ENCODE peak calls at places on chromosomes 7 and 10, in six cellular contexts. One of them, this sample, is unnamed.

GRCh38 chr10:84139126-84140035 is at the start of gene GHITM:
- DNase-seq in adipocyte: peak; percentile 100
- DNase-seq in lung: peak; percentile 99
- DNase-seq in endothelial cell of umbilical vein: peak; percentile 99
- DNase-seq in cardiac muscle cell: peak; percentile 99
- DNase-seq in ovary: peak; percentile 99
- DNase-seq in this sample: peak; percentile 99

GRCh38 chr10:4109469-4109868 is 324.5 kb upstream of the KLF6 start:
- DNase-seq in endothelial cell of umbilical vein: peak; percentile 22
- DNase-seq in adipocyte: no peak
- DNase-seq in cardiac muscle cell: no peak
- DNase-seq in lung: no peak
- DNase-seq in ovary: no peak
- DNase-seq in this sample: no peak

GRCh38 chr10:48464871-48465736 is 139.8 kb downstream of the ARHGAP22 start:
- DNase-seq in endothelial cell of umbilical vein: no peak
- DNase-seq in cardiac muscle cell: no peak
- DNase-seq in adipocyte: no peak
- DNase-seq in lung: no peak
- DNase-seq in ovary: peak; percentile 48
- DNase-seq in this sample: peak; percentile 79

GRCh38 chr7:26684447-26684846 is 179.9 kb downstream of the SKAP2 start:
- DNase-seq in endothelial cell of umbilical vein: peak; percentile 81
- DNase-seq in lung: no peak
- DNase-seq in ovary: no peak
- DNase-seq in cardiac muscle cell: no peak
- DNase-seq in adipocyte: no peak
- DNase-seq in this sample: no peak

GRCh38 chr7:77995717-77996116 is 197.1 kb downstream of the PHTF2 start:
- DNase-seq in adipocyte: no peak
- DNase-seq in endothelial cell of umbilical vein: no peak
- DNase-seq in cardiac muscle cell: peak; percentile 30
- DNase-seq in ovary: no peak
- DNase-seq in lung: no peak
- DNase-seq in this sample: no peak

GRCh38 chr10:65570143-65571010 is 1355.5 kb upstream of the LRRTM3 start:
- DNase-seq in cardiac muscle cell: peak; percentile 78
- DNase-seq in adipocyte: no peak
- DNase-seq in lung: peak; percentile 42
- DNase-seq in ovary: peak; percentile 46
- DNase-seq in endothelial cell of umbilical vein: peak; percentile 51
- DNase-seq in this sample: peak; percentile 23

GRCh38 chr10:28135258-28135657 is 136.4 kb upstream of the ODAD2 start:
- DNase-seq in ovary: no peak
- DNase-seq in endothelial cell of umbilical vein: no peak
- DNase-seq in lung: no peak
- DNase-seq in cardiac muscle cell: no peak
- DNase-seq in adipocyte: peak; percentile 32
- DNase-seq in this sample: no peak

GRCh38 chr7:3194501-3195141 is 106.4 kb upstream of the SDK1 start:
- DNase-seq in lung: peak; percentile 38
- DNase-seq in endothelial cell of umbilical vein: peak; percentile 76
- DNase-seq in ovary: peak; percentile 69
- DNase-seq in adipocyte: no peak
- DNase-seq in cardiac muscle cell: no peak
- DNase-seq in this sample: no peak

GRCh38 chr7:159027091-159027802 is 117.4 kb downstream of the VIPR2 start:
- DNase-seq in lung: no peak
- DNase-seq in endothelial cell of umbilical vein: no peak
- DNase-seq in adipocyte: no peak
- DNase-seq in ovary: peak; percentile 50
- DNase-seq in cardiac muscle cell: no peak
- DNase-seq in this sample: no peak

GRCh38 chr7:45061807-45062206 is 27.0 kb downstream of the NACAD start:
- DNase-seq in ovary: no peak
- DNase-seq in adipocyte: no peak
- DNase-seq in cardiac muscle cell: no peak
- DNase-seq in endothelial cell of umbilical vein: no peak
- DNase-seq in lung: no peak
- DNase-seq in this sample: no peak

GRCh38 chr10:131694963-131695813 is 205.6 kb upstream of the PPP2R2D start:
- DNase-seq in lung: no peak
- DNase-seq in endothelial cell of umbilical vein: no peak
- DNase-seq in adipocyte: no peak
- DNase-seq in ovary: no peak
- DNase-seq in cardiac muscle cell: no peak
- DNase-seq in this sample: no peak

GRCh38 chr7:101233907-101234547 is 3.6 kb downstream of the CLDN15 start:
- DNase-seq in cardiac muscle cell: no peak
- DNase-seq in lung: no peak
- DNase-seq in endothelial cell of umbilical vein: no peak
- DNase-seq in ovary: no peak
- DNase-seq in adipocyte: no peak
- DNase-seq in this sample: no peak

GRCh38 chr10:47365561-47365960 is 17.4 kb downstream of the RBP3 start:
- DNase-seq in lung: no peak
- DNase-seq in adipocyte: no peak
- DNase-seq in ovary: no peak
- DNase-seq in cardiac muscle cell: no peak
- DNase-seq in endothelial cell of umbilical vein: no peak
- DNase-seq in this sample: no peak

GRCh38 chr7:16647435-16647960 is 1.5 kb downstream of the BZW2 start:
- DNase-seq in ovary: no peak
- DNase-seq in adipocyte: no peak
- DNase-seq in lung: no peak
- DNase-seq in endothelial cell of umbilical vein: peak; percentile 10
- DNase-seq in cardiac muscle cell: no peak
- DNase-seq in this sample: no peak

GRCh38 chr7:43653891-43654504 is 71.1 kb downstream of the STK17A start:
- DNase-seq in endothelial cell of umbilical vein: no peak
- DNase-seq in adipocyte: no peak
- DNase-seq in lung: no peak
- DNase-seq in cardiac muscle cell: no peak
- DNase-seq in ovary: no peak
- DNase-seq in this sample: no peak

GRCh38 chr10:70605153-70605552 is 2.6 kb upstream of the PRF1 start:
- DNase-seq in lung: no peak
- DNase-seq in adipocyte: no peak
- DNase-seq in endothelial cell of umbilical vein: no peak
- DNase-seq in cardiac muscle cell: no peak
- DNase-seq in ovary: no peak
- DNase-seq in this sample: no peak

GRCh38 chr7:5436003-5436678 is 12.5 kb upstream of the TNRC18 start:
- DNase-seq in lung: no peak
- DNase-seq in ovary: no peak
- DNase-seq in adipocyte: no peak
- DNase-seq in endothelial cell of umbilical vein: no peak
- DNase-seq in cardiac muscle cell: no peak
- DNase-seq in this sample: no peak

GRCh38 chr10:91558473-91558872 is 74.4 kb downstream of the PPP1R3C start:
- DNase-seq in endothelial cell of umbilical vein: no peak
- DNase-seq in ovary: no peak
- DNase-seq in lung: no peak
- DNase-seq in cardiac muscle cell: no peak
- DNase-seq in adipocyte: no peak
- DNase-seq in this sample: no peak
- H3K4me1 ChIP-seq in endothelial cell of umbilical vein: no peaks in the 10 kb centered on the region
- H3K4me1 ChIP-seq in ovary: no peaks in the 10 kb centered on the region
- H3K4me1 ChIP-seq in lung: peaks cover under 1% of the 10 kb centered on the region
- H3K4me1 ChIP-seq in cardiac muscle cell: peaks cover 6% of the 10 kb centered on the region
- H3K4me1 ChIP-seq in adipocyte: peaks cover 16% of the 10 kb centered on the region
- H3K4me1 ChIP-seq in this sample: peaks cover 5% of the 10 kb centered on the region

GRCh38 chr10:74174533-74174932 is 23.5 kb downstream of the ADK start:
- DNase-seq in ovary: no peak
- DNase-seq in lung: no peak
- DNase-seq in endothelial cell of umbilical vein: no peak
- DNase-seq in adipocyte: no peak
- DNase-seq in cardiac muscle cell: no peak
- DNase-seq in this sample: no peak

GRCh38 chr10:74176380-74177139 is 25.5 kb downstream of the ADK start:
- DNase-seq in ovary: peak; percentile 86
- DNase-seq in endothelial cell of umbilical vein: peak; percentile 95
- DNase-seq in cardiac muscle cell: peak; percentile 92
- DNase-seq in adipocyte: peak; percentile 94
- DNase-seq in lung: peak; percentile 95
- DNase-seq in this sample: peak; percentile 96

GRCh38 chr10:74175510-74176379 is 24.7 kb downstream of the ADK start:
- DNase-seq in cardiac muscle cell: no peak
- DNase-seq in lung: no peak
- DNase-seq in endothelial cell of umbilical vein: no peak
- DNase-seq in ovary: no peak
- DNase-seq in adipocyte: no peak
- DNase-seq in this sample: no peak

GRCh38 chr10:74167443-74167842 is 16.4 kb downstream of the ADK start:
- DNase-seq in ovary: no peak
- DNase-seq in lung: no peak
- DNase-seq in endothelial cell of umbilical vein: no peak
- DNase-seq in cardiac muscle cell: no peak
- DNase-seq in adipocyte: no peak
- DNase-seq in this sample: no peak

GRCh38 chr10:74171625-74172024 is 20.6 kb downstream of the ADK start:
- DNase-seq in adipocyte: no peak
- DNase-seq in cardiac muscle cell: no peak
- DNase-seq in endothelial cell of umbilical vein: no peak
- DNase-seq in ovary: no peak
- DNase-seq in lung: no peak
- DNase-seq in this sample: no peak
- H3K4me1 ChIP-seq in adipocyte: peaks cover 11% of the 10 kb centered on the region
- H3K4me1 ChIP-seq in cardiac muscle cell: peaks cover 14% of the 10 kb centered on the region
- H3K4me1 ChIP-seq in endothelial cell of umbilical vein: peaks cover 6% of the 10 kb centered on the region
- H3K4me1 ChIP-seq in ovary: no peaks in the 10 kb centered on the region
- H3K4me1 ChIP-seq in lung: peaks cover 2% of the 10 kb centered on the region
- H3K4me1 ChIP-seq in this sample: peaks cover 5% of the 10 kb centered on the region

GRCh38 chr10:89332092-89332633 is 4.4 kb downstream of the IFIT3 start:
- DNase-seq in adipocyte: peak; percentile 84
- DNase-seq in endothelial cell of umbilical vein: peak; percentile 60
- DNase-seq in lung: no peak
- DNase-seq in ovary: no peak
- DNase-seq in cardiac muscle cell: no peak
- DNase-seq in this sample: no peak

GRCh38 chr10:89327803-89328441 is at the start of gene IFIT3:
- DNase-seq in cardiac muscle cell: peak; percentile 57
- DNase-seq in ovary: peak; percentile 59
- DNase-seq in lung: peak; percentile 68
- DNase-seq in adipocyte: peak; percentile 93
- DNase-seq in endothelial cell of umbilical vein: peak; percentile 95
- DNase-seq in this sample: peak; percentile 76

GRCh38 chr10:89337493-89337892 is 9.7 kb downstream of the IFIT3 start:
- DNase-seq in adipocyte: no peak
- DNase-seq in endothelial cell of umbilical vein: peak; percentile 26
- DNase-seq in ovary: no peak
- DNase-seq in lung: no peak
- DNase-seq in cardiac muscle cell: no peak
- DNase-seq in this sample: peak; percentile 40

GRCh38 chr10:89330537-89330936 is 2.7 kb downstream of the IFIT3 start:
- DNase-seq in lung: no peak
- DNase-seq in ovary: no peak
- DNase-seq in adipocyte: no peak
- DNase-seq in cardiac muscle cell: no peak
- DNase-seq in endothelial cell of umbilical vein: no peak
- DNase-seq in this sample: no peak

GRCh38 chr10:89332718-89333281 is 5.0 kb downstream of the IFIT3 start:
- DNase-seq in ovary: no peak
- DNase-seq in endothelial cell of umbilical vein: no peak
- DNase-seq in lung: no peak
- DNase-seq in cardiac muscle cell: no peak
- DNase-seq in adipocyte: peak; percentile 31
- DNase-seq in this sample: no peak
- H3K4me1 ChIP-seq in ovary: peaks cover 24% of the 10 kb centered on the region
- H3K4me1 ChIP-seq in endothelial cell of umbilical vein: peaks cover 14% of the 10 kb centered on the region
- H3K4me1 ChIP-seq in lung: peaks cover 34% of the 10 kb centered on the region
- H3K4me1 ChIP-seq in cardiac muscle cell: peaks cover 25% of the 10 kb centered on the region
- H3K4me1 ChIP-seq in adipocyte: peaks cover 42% of the 10 kb centered on the region
- H3K4me1 ChIP-seq in this sample: peaks cover 54% of the 10 kb centered on the region

DNA sequence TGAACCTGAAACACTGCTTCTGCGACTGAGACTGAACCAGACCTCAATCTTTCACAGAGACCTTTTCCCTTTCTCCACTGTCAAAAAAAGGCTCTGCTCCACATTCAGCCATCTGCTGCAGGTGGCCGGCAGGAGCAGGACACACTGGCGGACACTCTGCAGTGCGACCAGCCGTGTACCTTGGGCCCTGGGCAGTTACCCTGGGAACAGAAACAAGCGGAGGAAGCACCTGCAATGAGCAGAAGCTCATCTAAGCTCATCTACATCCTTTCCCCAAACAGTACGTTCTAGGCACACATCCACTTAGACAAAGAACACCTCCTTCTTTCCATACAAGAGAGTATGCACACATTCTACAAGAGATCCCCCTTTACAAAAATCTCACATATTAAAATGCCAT is 22.8 kb downstream of the VOPP1 start:
- DNase-seq in endothelial cell of umbilical vein: no peak
- DNase-seq in adipocyte: no peak
- DNase-seq in cardiac muscle cell: no peak
- DNase-seq in ovary: no peak
- DNase-seq in lung: no peak
- DNase-seq in this sample: no peak
- H3K4me1 ChIP-seq in endothelial cell of umbilical vein: peaks cover 55% of the 10 kb centered on the region
- H3K4me1 ChIP-seq in adipocyte: peaks cover 20% of the 10 kb centered on the region
- H3K4me1 ChIP-seq in cardiac muscle cell: no peaks in the 10 kb centered on the region
- H3K4me1 ChIP-seq in ovary: peaks cover 5% of the 10 kb centered on the region
- H3K4me1 ChIP-seq in lung: peaks cover 26% of the 10 kb centered on the region
- H3K4me1 ChIP-seq in this sample: peaks cover 37% of the 10 kb centered on the region

DNA sequence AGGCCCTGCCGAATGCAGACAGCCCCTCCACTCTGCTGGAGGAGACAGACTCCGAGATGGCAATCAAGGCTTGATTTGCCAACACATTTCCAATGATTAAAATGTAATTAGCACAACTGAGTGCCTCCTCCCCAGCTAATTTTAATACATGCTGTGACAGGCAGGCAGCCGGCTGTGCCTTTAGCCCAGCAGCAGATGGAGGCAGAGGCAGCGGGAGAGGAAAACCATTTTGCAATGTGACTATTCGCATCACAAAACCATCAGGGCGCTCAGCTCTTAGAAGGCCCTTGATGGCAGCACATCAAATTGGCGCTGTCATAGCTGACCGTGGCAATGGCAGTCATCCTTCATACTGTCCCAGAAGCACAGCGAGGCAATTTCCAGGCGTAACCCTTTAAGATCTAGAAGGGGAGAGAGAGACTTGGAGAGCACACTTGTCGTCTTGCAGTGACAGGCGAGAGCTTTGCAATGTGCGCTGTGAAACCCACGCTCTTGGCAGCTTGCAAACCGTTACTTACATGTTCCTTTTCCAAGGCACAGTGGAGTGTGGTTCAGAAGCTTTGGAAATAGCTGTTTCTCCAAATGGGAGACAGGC is 714.8 kb upstream of the GALNT17 start:
- DNase-seq in endothelial cell of umbilical vein: no peak
- DNase-seq in adipocyte: no peak
- DNase-seq in ovary: no peak
- DNase-seq in lung: no peak
- DNase-seq in cardiac muscle cell: no peak
- DNase-seq in this sample: no peak
- H3K4me1 ChIP-seq in endothelial cell of umbilical vein: no peaks in the 10 kb centered on the region
- H3K4me1 ChIP-seq in adipocyte: no peaks in the 10 kb centered on the region
- H3K4me1 ChIP-seq in ovary: no peaks in the 10 kb centered on the region
- H3K4me1 ChIP-seq in lung: no peaks in the 10 kb centered on the region
- H3K4me1 ChIP-seq in cardiac muscle cell: peaks cover 5% of the 10 kb centered on the region
- H3K4me1 ChIP-seq in this sample: no peaks in the 10 kb centered on the region